ENCODE peak calls at places on chromosomes 1 and 21, in nine cellular contexts. B, H, D, R, C, S, F, A and G are unnamed samples.

GRCh38 chr1:66761273-66761672 is 9.0 kb downstream of the DYNLT5 start:
- DNase-seq in B (no peak), H (no peak), D (peak), R (no peak), C (no peak), S (no peak), F (no peak), A (no peak), G (no peak)

GRCh38 chr1:204261746-204262505 is 48.1 kb upstream of the GOLT1A start:
- DNase-seq in B (no peak), H (no peak), D (no peak), R (no peak), C (no peak), S (no peak), F (no peak), A (no peak), G (no peak)

GRCh38 chr1:210236840-210237409 is 4.3 kb downstream of the SERTAD4 start:
- DNase-seq in B (no peak), H (no peak), D (no peak), R (no peak), C (no peak), S (no peak), F (peak), A (no peak), G (no peak)

GRCh38 chr1:116514708-116515525 is 55.9 kb downstream of the CD58 start:
- DNase-seq in B (no peak), H (peak), D (peak), R (no peak), C (no peak), S (no peak), F (no peak), A (no peak), G (no peak)

GRCh38 chr1:99590578-99591209 is 55.2 kb upstream of the PALMD start:
- DNase-seq in B (no peak), H (no peak), D (peak), R (no peak), C (no peak), S (no peak), F (peak), A (peak), G (peak)

GRCh38 chr1:97384294-97384952 is 536.4 kb downstream of the DPYD start:
- DNase-seq in B (no peak), H (no peak), D (peak), R (no peak), C (no peak), S (no peak), F (no peak), A (peak), G (peak)

GRCh38 chr21:43639470-43640178 is 19.7 kb downstream of the HSF2BP start:
- DNase-seq in B (no peak), H (no peak), D (peak), R (no peak), C (no peak), S (no peak), F (no peak), A (peak), G (no peak)

GRCh38 chr1:31575373-31576140 is 758 bp upstream of the TINAGL1 start:
- DNase-seq in B (peak), H (peak), D (peak), R (peak), C (peak), S (no peak), F (no peak), A (peak), G (no peak)

GRCh38 chr1:226107471-226108460 is 45.2 kb downstream of the H3-3A start:
- DNase-seq in B (no peak), H (peak), D (peak), R (peak), C (no peak), S (no peak), F (no peak), A (no peak), G (no peak)

GRCh38 chr21:18954415-18954972 is 550.9 kb upstream of the TMPRSS15 start:
- DNase-seq in B (no peak), H (no peak), D (no peak), R (no peak), C (no peak), S (no peak), F (no peak), A (no peak), G (no peak)

GRCh38 chr1:17441265-17441992 is 2.0 kb upstream of the RCC2 start:
- DNase-seq in B (no peak), H (peak), D (peak), R (no peak), C (no peak), S (no peak), F (no peak), A (peak), G (peak)

GRCh38 chr1:201685485-201685884 is 143.5 kb upstream of the IPO9 start:
- DNase-seq in B (no peak), H (no peak), D (no peak), R (no peak), C (no peak), S (no peak), F (no peak), A (no peak), G (no peak)

GRCh38 chr1:27296773-27297214 is 25.2 kb upstream of the TMEM222 start:
- DNase-seq in B (peak), H (peak), D (peak), R (peak), C (peak), S (no peak), F (peak), A (peak), G (no peak)

GRCh38 chr1:231443363-231443762 is 21.3 kb upstream of the EGLN1 start:
- DNase-seq in B (no peak), H (no peak), D (no peak), R (no peak), C (no peak), S (no peak), F (no peak), A (no peak), G (no peak)

GRCh38 chr1:56255516-56256181 is 323.7 kb downstream of the PLPP3 start:
- DNase-seq in B (peak), H (no peak), D (no peak), R (no peak), C (peak), S (no peak), F (peak), A (no peak), G (no peak)

GRCh38 chr1:236809133-236809532 is 14.0 kb downstream of the MTR start:
- DNase-seq in B (no peak), H (no peak), D (no peak), R (no peak), C (no peak), S (no peak), F (no peak), A (no peak), G (no peak)

GRCh38 chr1:99472893-99473292 is 173.0 kb upstream of the PALMD start:
- DNase-seq in B (no peak), H (no peak), D (no peak), R (no peak), C (no peak), S (no peak), F (no peak), A (no peak), G (no peak)

GRCh38 chr21:43864313-43864805 is 664 bp upstream of the AGPAT3 start:
- DNase-seq in B (peak), H (peak), D (peak), R (peak), C (peak), S (no peak), F (peak), A (no peak), G (no peak)

GRCh38 chr1:172390243-172390619 is 30.3 kb upstream of the C1orf105 start:
- DNase-seq in B (no peak), H (no peak), D (no peak), R (no peak), C (no peak), S (no peak), F (no peak), A (no peak), G (no peak)

GRCh38 chr1:240811261-240811660 is 199.3 kb upstream of the GREM2 start:
- DNase-seq in B (no peak), H (no peak), D (peak), R (no peak), C (no peak), S (no peak), F (no peak), A (no peak), G (no peak)

GRCh38 chr1:183685112-183685713 is 32.1 kb upstream of the APOBEC4 start:
- DNase-seq in B (no peak), H (peak), D (peak), R (peak), C (peak), S (no peak), F (no peak), A (peak), G (no peak)

GRCh38 chr1:168762473-168762872 is 33.5 kb upstream of the DPT start:
- DNase-seq in B (no peak), H (no peak), D (no peak), R (no peak), C (no peak), S (no peak), F (no peak), A (no peak), G (no peak)

GRCh38 chr1:110209715-110210603 is at the start of gene KCNC4:
- DNase-seq in B (peak), H (peak), D (peak), R (peak), C (peak), S (peak), F (peak), A (peak), G (no peak)

GRCh38 chr21:36959020-36959835 is 7.2 kb downstream of the HLCS start:
- DNase-seq in B (no peak), H (no peak), D (no peak), R (no peak), C (no peak), S (no peak), F (no peak), A (no peak), G (no peak)

GRCh38 chr1:202624088-202624780 is 86.0 kb downstream of the SYT2 start:
- DNase-seq in B (no peak), H (no peak), D (no peak), R (no peak), C (no peak), S (no peak), F (no peak), A (no peak), G (no peak)

GRCh38 chr1:175033931-175034330 is 10.7 kb upstream of the MRPS14 start:
- DNase-seq in B (no peak), H (no peak), D (no peak), R (no peak), C (no peak), S (no peak), F (no peak), A (no peak), G (no peak)

GRCh38 chr1:1168451-1169411 is 4.9 kb upstream of the TTLL10 start:
- DNase-seq in B (no peak), H (no peak), D (no peak), R (no peak), C (no peak), S (no peak), F (peak), A (no peak), G (no peak)

GRCh38 chr1:242467556-242468145 is 56.8 kb downstream of the PLD5 start:
- DNase-seq in B (no peak), H (peak), D (peak), R (peak), C (peak), S (no peak), F (no peak), A (peak), G (no peak)

GRCh38 chr1:109392037-109392787 is 5.5 kb downstream of the SORT1 start:
- DNase-seq in B (no peak), H (no peak), D (no peak), R (no peak), C (no peak), S (no peak), F (peak), A (no peak), G (no peak)

GRCh38 chr1:47585141-47585902 is 147.5 kb downstream of the FOXD2 start:
- DNase-seq in B (no peak), H (no peak), D (no peak), R (no peak), C (no peak), S (no peak), F (no peak), A (no peak), G (no peak)

GRCh38 chr1:47579809-47580208 is 142.0 kb downstream of the FOXD2 start:
- DNase-seq in B (no peak), H (no peak), D (no peak), R (no peak), C (no peak), S (no peak), F (no peak), A (no peak), G (no peak)

GRCh38 chr1:47584249-47584648 is 146.4 kb downstream of the FOXD2 start:
- DNase-seq in B (no peak), H (no peak), D (no peak), R (no peak), C (peak), S (no peak), F (no peak), A (no peak), G (no peak)

GRCh38 chr1:47580451-47580980 is 142.7 kb downstream of the FOXD2 start:
- DNase-seq in B (no peak), H (no peak), D (no peak), R (no peak), C (no peak), S (no peak), F (no peak), A (no peak), G (no peak)

DNA sequence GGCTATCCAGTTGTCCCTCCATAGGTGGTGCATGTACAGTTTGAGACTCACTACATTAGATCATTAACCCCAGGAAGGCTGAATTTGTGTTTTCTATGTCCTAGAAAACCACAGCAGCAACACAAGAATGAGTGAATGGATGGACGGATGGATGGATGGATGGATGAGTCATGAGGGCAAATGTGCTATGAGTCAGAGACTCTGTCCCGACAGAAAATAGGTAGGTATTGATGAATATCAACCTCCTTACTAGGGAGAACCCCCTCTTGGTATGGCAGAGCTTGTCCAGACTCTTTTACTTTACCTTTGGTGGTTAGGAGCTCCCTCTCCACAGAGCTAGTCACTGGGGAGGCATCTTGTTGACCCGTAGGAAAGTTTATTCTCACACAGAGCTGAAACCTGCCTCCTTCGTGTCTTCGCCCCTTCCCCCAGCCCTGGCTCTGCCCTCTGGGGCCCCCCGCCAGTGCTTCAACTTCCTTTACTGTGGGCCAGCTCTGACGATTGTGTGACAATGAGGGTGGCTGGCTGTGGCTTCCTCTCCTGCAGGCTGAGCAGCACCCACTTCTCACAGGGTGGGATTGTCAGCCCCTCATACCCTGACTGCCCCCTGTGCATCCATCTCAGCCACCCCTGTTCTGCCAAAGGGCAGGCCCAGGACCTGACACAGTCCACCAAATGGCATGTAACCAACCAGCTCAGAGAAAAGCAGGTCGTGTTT is 145.2 kb downstream of the FOXD2 start:
- DNase-seq in B (no peak), H (no peak), D (peak), R (no peak), C (no peak), S (no peak), F (no peak), A (peak), G (peak)
- H3K27ac ChIP-seq in B (no peak), H (no peak), D (no peak), R (no peak), C (no peak), S (no peak), F (no peak), A (no peak), G (no peak)

DNA sequence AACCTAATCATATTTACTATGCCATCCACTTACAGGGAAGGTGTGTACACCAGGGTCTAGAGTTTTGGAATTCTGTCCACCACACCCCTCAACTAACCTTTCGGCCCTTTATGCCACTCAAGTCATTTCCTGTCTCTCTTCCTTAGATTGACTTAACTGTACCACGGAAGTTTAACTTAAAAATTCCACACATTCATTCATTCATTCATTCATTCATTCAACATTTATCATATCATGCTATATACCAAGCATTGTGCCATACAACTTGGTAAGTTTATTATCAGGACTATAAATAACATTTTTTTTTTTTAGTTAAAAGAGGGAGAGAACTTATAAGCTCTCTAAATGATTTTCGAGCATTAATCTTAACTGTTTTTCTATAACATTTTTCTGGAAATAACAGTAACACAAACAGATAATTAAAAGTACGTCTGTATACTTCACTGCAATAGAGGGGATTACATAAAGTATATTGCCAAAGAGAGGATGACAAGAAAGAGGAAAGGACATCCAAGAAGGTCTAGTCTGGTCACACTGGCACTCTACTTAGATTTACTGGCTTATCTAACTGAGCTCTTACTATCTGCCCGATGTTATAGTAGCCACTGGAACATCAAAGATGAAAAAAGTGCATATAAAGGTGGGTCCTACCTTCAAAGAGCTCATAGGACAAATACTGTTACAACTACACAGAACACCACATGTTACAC is 243.7 kb downstream of the PBX1 start:
- DNase-seq in B (no peak), H (no peak), D (no peak), R (no peak), C (no peak), S (no peak), F (no peak), A (no peak), G (no peak)
- H3K27ac ChIP-seq in B (peak), H (no peak), D (no peak), R (no peak), C (peak), S (peak), F (no peak), A (no peak), G (no peak)

GRCh38 chr1:206804156-206804737 is 32.0 kb upstream of the IL10 start:
- DNase-seq in B (no peak), H (no peak), D (peak), R (no peak), C (no peak), S (no peak), F (no peak), A (no peak), G (no peak)
- H3K27ac ChIP-seq in B (peak), H (no peak), D (no peak), R (no peak), C (no peak), S (no peak), F (no peak), A (no peak), G (no peak)

DNA sequence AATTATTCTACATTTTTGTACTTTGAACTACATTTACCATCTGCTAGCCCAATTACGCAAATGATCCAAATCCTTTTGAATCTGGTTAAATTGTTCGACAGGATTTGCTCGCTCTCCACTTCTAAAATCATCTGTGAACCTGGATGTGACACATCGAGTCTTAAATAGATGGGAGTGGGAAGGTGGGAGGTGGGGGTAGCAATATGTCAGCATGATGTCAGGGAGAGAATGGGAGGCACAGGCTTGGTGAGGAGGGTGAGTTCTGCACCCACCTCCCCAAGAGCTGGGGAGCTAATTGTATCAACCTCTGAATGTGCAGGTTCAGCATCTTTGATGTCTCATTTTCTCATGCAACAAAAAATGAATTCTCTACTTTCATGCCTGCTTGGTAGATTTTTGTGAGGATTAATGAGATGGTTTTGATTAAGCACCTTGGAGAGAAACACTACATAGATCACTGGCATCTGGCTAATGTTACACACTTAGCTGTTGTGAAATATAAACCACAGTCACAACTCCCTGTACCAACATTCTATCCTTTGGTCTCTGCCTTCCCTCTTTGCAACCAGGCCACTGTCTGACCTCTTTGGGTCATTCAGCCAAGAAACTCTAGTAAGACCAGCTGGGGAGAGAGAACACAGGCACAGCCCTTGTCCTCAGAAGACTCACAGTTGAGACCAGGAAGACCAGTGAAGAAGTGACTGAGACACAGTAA is 165.1 kb downstream of the DAB1 start:
- DNase-seq in B (no peak), H (no peak), D (no peak), R (no peak), C (no peak), S (no peak), F (no peak), A (no peak), G (no peak)
- H3K27ac ChIP-seq in B (no peak), H (no peak), D (no peak), R (no peak), C (no peak), S (no peak), F (no peak), A (no peak), G (no peak)

GRCh38 chr1:221903594-221903993 is 161.7 kb upstream of the DUSP10 start:
- DNase-seq in B (no peak), H (no peak), D (no peak), R (no peak), C (no peak), S (no peak), F (no peak), A (no peak), G (no peak)

GRCh38 chr1:221900678-221901077 is 158.8 kb upstream of the DUSP10 start:
- DNase-seq in B (no peak), H (no peak), D (no peak), R (no peak), C (no peak), S (no peak), F (no peak), A (no peak), G (no peak)

GRCh38 chr1:221907531-221907930 is 165.6 kb upstream of the DUSP10 start:
- DNase-seq in B (no peak), H (no peak), D (no peak), R (no peak), C (no peak), S (no peak), F (no peak), A (no peak), G (no peak)

GRCh38 chr1:221902961-221903360 is 161.1 kb upstream of the DUSP10 start:
- DNase-seq in B (no peak), H (no peak), D (no peak), R (no peak), C (no peak), S (no peak), F (no peak), A (no peak), G (no peak)

DNA sequence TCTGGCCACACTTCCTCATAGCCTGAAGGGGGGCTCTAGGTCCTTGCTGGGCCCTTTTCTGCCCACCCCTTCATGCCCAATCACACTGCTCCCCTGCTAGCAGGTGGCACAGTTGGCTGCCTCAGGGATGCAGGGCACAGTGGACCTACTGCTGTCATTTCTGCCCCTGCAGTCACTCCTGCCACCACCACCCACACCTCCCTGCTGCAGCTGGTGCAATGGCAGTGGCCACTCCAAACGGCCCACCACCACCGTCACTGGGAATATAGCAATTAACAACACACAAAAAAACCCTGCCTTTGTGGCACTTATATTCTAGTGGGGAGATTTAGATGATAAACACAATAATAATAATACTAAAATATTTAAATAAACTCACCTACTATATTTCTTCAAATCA is 162.4 kb upstream of the DUSP10 start:
- DNase-seq in B (no peak), H (no peak), D (no peak), R (no peak), C (no peak), S (no peak), F (no peak), A (no peak), G (no peak)
- H3K27ac ChIP-seq in B (no peak), H (no peak), D (no peak), R (no peak), C (no peak), S (no peak), F (no peak), A (no peak), G (no peak)